ENCODE peak calls at places on chromosomes 11 and 22, in four cellular contexts. G is heart right ventricle, F is tibial nerve, J is fibroblast of lung. Q is an unnamed sample.

GRCh38 chr11:130162733-130163132 is 3.2 kb downstream of the ST14 start:
- DNase-seq in F (no peak), G (no peak), J (no peak), Q (no peak)

GRCh38 chr22:46748948-46749681 is 11.1 kb upstream of the CERK start:
- DNase-seq in J (peak; percentile 45), F (no peak), G (no peak), Q (peak; percentile 33)

GRCh38 chr11:107385361-107385982 is 72.2 kb downstream of the CWF19L2 start:
- DNase-seq in J (peak; percentile 20), F (no peak), G (no peak), Q (peak; percentile 86)

GRCh38 chr22:36162127-36163034 is 1.8 kb upstream of the APOL3 start:
- DNase-seq in F (no peak), G (no peak), J (peak; percentile 22), Q (no peak)

GRCh38 chr22:40396882-40397281 is 26.5 kb downstream of the SGSM3 start:
- DNase-seq in G (peak; percentile 62), F (no peak), J (peak; percentile 77), Q (peak; percentile 82)

GRCh38 chr22:24920029-24920428 is 26.5 kb downstream of the LHFPL7 start:
- DNase-seq in G (no peak), J (no peak), F (no peak), Q (no peak)

GRCh38 chr11:100830978-100831732 is 144.1 kb downstream of the ARHGAP42 start:
- DNase-seq in J (peak; percentile 76), F (peak; percentile 67), G (peak; percentile 42), Q (peak; percentile 58)

GRCh38 chr11:119584193-119585037 is 144.6 kb downstream of the NECTIN1 start:
- DNase-seq in G (no peak), F (no peak), J (peak; percentile 93), Q (peak; percentile 48)

GRCh38 chr11:34890812-34891211 is 25.4 kb downstream of the APIP start:
- DNase-seq in G (no peak), F (no peak), J (peak; percentile 42), Q (peak; percentile 74)

GRCh38 chr11:110472858-110473257 is 43.1 kb downstream of the FDX1 start:
- DNase-seq in G (no peak), F (no peak), J (peak; percentile 61), Q (peak; percentile 41)

GRCh38 chr11:8593935-8594909 is at the start of gene STK33:
- DNase-seq in J (peak; percentile 53), F (no peak), G (peak; percentile 49), Q (no peak)

GRCh38 chr11:79438631-79439429 is 2.0 kb downstream of the TENM4 start:
- DNase-seq in G (peak; percentile 9), F (peak; percentile 44), J (peak; percentile 42), Q (no peak)

GRCh38 chr11:69721745-69722144 is 17.9 kb upstream of the FGF19 start:
- DNase-seq in J (no peak), G (no peak), F (no peak), Q (no peak)

GRCh38 chr11:17805873-17806272 is 71.3 kb downstream of the KCNC1 start:
- DNase-seq in G (peak; percentile 19), F (no peak), J (no peak), Q (no peak)

GRCh38 chr11:65899356-65900124 is 648 bp downstream of the FOSL1 start:
- DNase-seq in J (peak; percentile 76), G (peak; percentile 51), F (no peak), Q (peak; percentile 76)

GRCh38 chr22:48088926-48089536 is 1326.6 kb downstream of the TBC1D22A start:
- DNase-seq in J (no peak), F (no peak), G (no peak), Q (no peak)

GRCh38 chr22:48088226-48088625 is 1325.8 kb downstream of the TBC1D22A start:
- DNase-seq in J (no peak), F (no peak), G (no peak), Q (no peak)

GRCh38 chr22:48091060-48091650 is 1328.7 kb downstream of the TBC1D22A start:
- DNase-seq in J (no peak), G (no peak), F (no peak), Q (no peak)

GRCh38 chr22:48090332-48090672 is 1327.9 kb downstream of the TBC1D22A start:
- DNase-seq in J (no peak), G (no peak), F (no peak), Q (no peak)

GRCh38 chr22:48089601-48090331 is 1327.3 kb downstream of the TBC1D22A start:
- DNase-seq in F (peak; percentile 53), J (peak; percentile 1), G (peak; percentile 13), Q (peak; percentile 4)
- H3K4me3 ChIP-seq in F (no peak overlapping the region), J (no peak overlapping the region), G (no peak overlapping the region), Q (no peak overlapping the region)

DNA sequence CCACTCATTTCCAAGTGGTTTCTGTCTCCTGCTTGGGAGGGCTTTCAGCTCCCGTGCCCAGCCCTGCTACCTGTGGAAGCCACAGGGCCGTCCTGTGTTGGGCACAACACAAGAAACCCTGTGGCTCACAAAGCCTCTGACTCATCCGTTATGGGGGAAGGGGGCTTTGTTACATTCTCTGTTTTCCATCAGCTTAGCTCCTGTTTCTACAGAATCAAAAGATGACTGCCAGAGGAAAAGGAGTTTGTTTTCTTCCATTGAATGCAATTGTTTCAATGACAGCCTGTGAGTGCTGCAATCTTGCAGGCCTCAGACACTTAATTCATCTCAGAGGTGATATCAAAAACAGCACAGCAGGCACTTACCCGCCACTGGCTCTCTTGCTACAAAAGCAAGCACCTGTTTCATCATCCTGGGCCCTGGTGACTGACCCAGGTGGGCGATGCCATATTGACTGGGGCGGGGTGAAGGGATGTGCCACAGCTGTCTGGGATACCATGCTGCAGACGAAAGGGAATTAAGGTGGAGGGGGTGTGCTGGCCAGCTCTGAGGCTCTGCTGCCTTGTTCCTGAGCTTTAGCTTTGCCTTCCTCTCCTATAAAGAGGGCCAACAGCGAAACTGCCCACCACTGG is 194.3 kb downstream of the OPCML start:
- DNase-seq in G (no peak), F (no peak), J (no peak), Q (no peak)
- TF ChIP-seq CTCF in G (no peak), F (no peak), J (no peak), Q (no peak)

DNA sequence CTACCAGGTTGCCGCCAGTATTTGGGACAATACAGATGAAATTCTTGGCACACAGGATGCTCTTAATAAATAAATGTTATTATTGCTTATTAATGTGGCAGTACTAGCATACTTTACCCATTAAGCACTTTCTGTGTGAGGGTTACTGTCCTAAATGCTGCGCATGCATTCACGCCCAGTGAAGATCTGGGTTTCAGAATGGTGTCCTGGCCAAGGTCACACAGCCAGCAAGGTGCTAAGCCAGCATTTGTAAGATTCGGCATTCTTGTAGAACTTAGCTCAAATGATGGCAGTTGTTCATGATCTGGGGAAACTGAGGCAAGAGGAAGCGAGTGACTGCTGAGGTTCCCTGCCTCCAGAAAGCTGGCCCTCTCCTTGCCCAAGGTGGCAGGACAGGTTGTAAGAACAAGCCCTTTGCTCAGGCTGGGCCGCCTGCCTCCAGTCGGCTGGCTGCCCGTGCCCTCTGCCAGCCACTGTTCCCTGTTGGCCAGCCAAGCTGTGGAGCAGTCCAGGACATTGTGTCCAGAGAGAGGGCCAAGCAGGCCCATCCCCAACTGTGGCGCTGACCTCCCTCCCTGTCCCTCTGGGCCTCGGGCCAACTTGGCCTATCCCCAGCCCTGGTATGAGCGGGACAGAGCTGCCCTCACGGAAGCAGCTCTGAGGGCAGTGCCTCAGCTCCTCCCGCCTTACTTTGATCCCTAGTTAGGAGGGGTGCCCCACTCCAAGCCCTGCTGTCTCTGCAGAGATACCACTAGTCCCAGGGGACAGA is 28.8 kb downstream of the TOB2 start:
- DNase-seq in G (peak; percentile 88), F (peak; percentile 67), J (peak; percentile 11), Q (peak; percentile 19)
- H3K4me3 ChIP-seq in G (no peak overlapping the region), F (no peak overlapping the region), J (no peak overlapping the region), Q (no peak overlapping the region)

GRCh38 chr22:22099194-22099486 is 116.6 kb upstream of the TOP3B start:
- DNase-seq in F (no peak), J (no peak), G (no peak), Q (no peak)

GRCh38 chr22:22105364-22105763 is 122.8 kb upstream of the TOP3B start:
- DNase-seq in F (no peak), J (no peak), G (no peak), Q (no peak)

GRCh38 chr22:22099833-22100812 is 117.5 kb upstream of the TOP3B start:
- DNase-seq in G (no peak), J (no peak), F (no peak), Q (peak; percentile 44)

GRCh38 chr22:22106855-22107254 is 124.3 kb upstream of the TOP3B start:
- DNase-seq in F (no peak), G (no peak), J (no peak), Q (no peak)

DNA sequence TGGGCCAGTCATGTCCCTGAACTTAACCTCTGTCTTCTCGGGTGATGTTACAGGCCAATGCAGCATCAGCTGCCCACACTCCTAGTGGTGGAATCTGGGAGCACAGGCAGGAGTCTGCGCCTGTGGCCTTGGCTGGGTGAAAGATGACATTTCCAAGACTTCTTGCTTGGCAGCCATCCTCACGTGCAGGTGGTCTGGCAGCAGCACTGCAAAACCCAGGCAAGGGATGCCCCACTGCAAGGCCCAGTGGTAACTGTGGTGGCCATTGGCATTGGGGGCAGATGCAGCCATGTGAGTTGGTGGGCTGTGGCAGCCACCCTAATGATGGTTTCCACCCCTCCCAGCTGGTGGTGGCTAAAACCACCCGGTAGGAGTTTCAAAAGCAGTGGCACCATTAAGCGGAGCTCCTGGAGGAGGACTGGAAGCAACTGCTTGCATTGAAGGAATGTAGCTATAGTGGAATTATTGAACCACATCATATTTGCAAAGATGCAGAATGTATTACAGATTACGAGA is 120.5 kb upstream of the TOP3B start:
- DNase-seq in G (no peak), J (no peak), F (no peak), Q (no peak)
- TF ChIP-seq CTCF in G (no peak), J (peak; percentile 59), F (peak; percentile 12), Q (peak; percentile 67)

DNA sequence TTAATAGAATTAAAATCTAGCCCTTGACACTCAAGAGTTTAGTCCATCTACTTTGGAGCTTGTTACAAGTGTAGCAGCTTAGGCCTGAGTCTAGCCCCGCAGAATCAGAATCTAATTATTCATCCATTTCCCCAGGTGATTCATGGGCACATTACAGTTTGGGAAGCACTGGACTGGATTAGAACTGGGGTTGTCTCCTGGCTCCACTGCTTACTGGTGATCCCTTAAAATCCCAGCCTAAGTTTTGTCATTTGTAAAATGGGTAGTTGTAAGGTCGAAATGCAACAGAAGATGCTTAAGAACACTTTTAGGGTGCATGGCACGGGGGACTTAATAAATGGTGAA is 1.3 kb downstream of the STX3 start:
- DNase-seq in G (no peak), J (peak; percentile 45), F (no peak), Q (peak; percentile 53)
- H3K4me3 ChIP-seq in G (peak overlapping the region; percentile 96), J (no peak overlapping the region), F (peak overlapping the region; percentile 91), Q (peak overlapping the region; percentile 88)

GRCh38 chr11:22169833-22170232 is 23.1 kb upstream of the ANO5 start:
- DNase-seq in G (no peak), F (no peak), J (peak; percentile 1), Q (peak; percentile 9)
- TF ChIP-seq CTCF in G (peak; percentile 42), F (no peak), J (no peak), Q (peak; percentile 23)

Q was measured in cardiac fibroblast.